ENCODE peak calls at places on chromosomes 4 and X, in four cellular contexts. One of them, this sample, is unnamed.

GRCh38 chr4:151530783-151531182 is 121.8 kb downstream of the FHIP1A start:
- DNase-seq in left colon: no peak
- DNase-seq in sciatic nerve: no peak
- DNase-seq in GM04504: no peak
- DNase-seq in this sample: no peak

GRCh38 chr4:96166806-96167205 is 326.9 kb downstream of the PDHA2 start:
- DNase-seq in sciatic nerve: no peak
- DNase-seq in GM04504: no peak
- DNase-seq in left colon: no peak
- DNase-seq in this sample: no peak

GRCh38 chrX:42237956-42238355 is 314.6 kb upstream of the CASK start:
- DNase-seq in sciatic nerve: no peak
- DNase-seq in left colon: no peak
- DNase-seq in GM04504: no peak
- DNase-seq in this sample: no peak

GRCh38 chrX:76850851-76851250 is 423.3 kb downstream of the MAGEE1 start:
- DNase-seq in left colon: no peak
- DNase-seq in GM04504: no peak
- DNase-seq in sciatic nerve: no peak
- DNase-seq in this sample: no peak

GRCh38 chr4:55868691-55869090 is 15.2 kb downstream of the EXOC1 start:
- DNase-seq in GM04504: no peak
- DNase-seq in sciatic nerve: no peak
- DNase-seq in left colon: no peak
- DNase-seq in this sample: no peak

GRCh38 chr4:139501117-139501516 is 47.2 kb downstream of the RAB33B start:
- DNase-seq in sciatic nerve: no peak
- DNase-seq in GM04504: peak
- DNase-seq in left colon: no peak
- DNase-seq in this sample: no peak

GRCh38 chr4:6450709-6451108 is 21.7 kb downstream of the PPP2R2C start:
- DNase-seq in sciatic nerve: no peak
- DNase-seq in left colon: no peak
- DNase-seq in GM04504: no peak
- DNase-seq in this sample: no peak

GRCh38 chr4:22744478-22745062 is 51.8 kb downstream of the GBA3 start:
- DNase-seq in GM04504: no peak
- DNase-seq in sciatic nerve: no peak
- DNase-seq in left colon: no peak
- DNase-seq in this sample: no peak

GRCh38 chr4:27381806-27382205 is 521.2 kb downstream of the STIM2 start:
- DNase-seq in left colon: no peak
- DNase-seq in sciatic nerve: no peak
- DNase-seq in GM04504: no peak
- DNase-seq in this sample: no peak

GRCh38 chrX:102651242-102651967 is at the start of gene GPRASP1:
- DNase-seq in sciatic nerve: peak
- DNase-seq in left colon: peak
- DNase-seq in GM04504: no peak
- DNase-seq in this sample: no peak

GRCh38 chr4:48954314-48954713 is 31.8 kb upstream of the CWH43 start:
- DNase-seq in left colon: no peak
- DNase-seq in GM04504: no peak
- DNase-seq in sciatic nerve: no peak
- DNase-seq in this sample: no peak

GRCh38 chrX:72057331-72057730 is 74.4 kb downstream of the RTL5 start:
- DNase-seq in sciatic nerve: no peak
- DNase-seq in left colon: no peak
- DNase-seq in GM04504: no peak
- DNase-seq in this sample: no peak

GRCh38 chrX:119989905-119990408 is 46.4 kb upstream of the NKAP start:
- DNase-seq in sciatic nerve: no peak
- DNase-seq in GM04504: no peak
- DNase-seq in left colon: no peak
- DNase-seq in this sample: no peak

GRCh38 chr4:80171251-80171650 is 26.1 kb upstream of the PRDM8 start:
- DNase-seq in sciatic nerve: no peak
- DNase-seq in left colon: no peak
- DNase-seq in GM04504: no peak
- DNase-seq in this sample: no peak

GRCh38 chrX:13855689-13856425 is 39.0 kb upstream of the GPM6B start:
- DNase-seq in sciatic nerve: no peak
- DNase-seq in left colon: no peak
- DNase-seq in GM04504: no peak
- DNase-seq in this sample: no peak

GRCh38 chr4:80814266-80814665 is 216.2 kb upstream of the BMP3 start:
- DNase-seq in sciatic nerve: no peak
- DNase-seq in GM04504: no peak
- DNase-seq in left colon: no peak
- DNase-seq in this sample: no peak

GRCh38 chr4:84597450-84597849 is 14.5 kb downstream of the CDS1 start:
- DNase-seq in sciatic nerve: no peak
- DNase-seq in left colon: no peak
- DNase-seq in GM04504: no peak
- DNase-seq in this sample: no peak

GRCh38 chr4:189802884-189803283 is 137.8 kb upstream of the FRG1 start:
- DNase-seq in sciatic nerve: no peak
- DNase-seq in GM04504: no peak
- DNase-seq in left colon: no peak
- DNase-seq in this sample: no peak

GRCh38 chrX:12421918-12422317 is 283.6 kb downstream of the FRMPD4 start:
- DNase-seq in GM04504: no peak
- DNase-seq in sciatic nerve: no peak
- DNase-seq in left colon: no peak
- DNase-seq in this sample: no peak

GRCh38 chr4:86132459-86132858 is 227.4 kb downstream of the MAPK10 start:
- DNase-seq in left colon: no peak
- DNase-seq in sciatic nerve: no peak
- DNase-seq in GM04504: no peak
- DNase-seq in this sample: no peak

GRCh38 chrX:72142094-72142843 is 10.6 kb upstream of the RTL5 start:
- DNase-seq in sciatic nerve: no peak
- DNase-seq in GM04504: no peak
- DNase-seq in left colon: no peak
- DNase-seq in this sample: no peak

GRCh38 chr4:1406416-1406945 is at the start of gene NKX1-1:
- DNase-seq in GM04504: no peak
- DNase-seq in sciatic nerve: no peak
- DNase-seq in left colon: no peak
- DNase-seq in this sample: no peak

GRCh38 chrX:109857898-109858297 is 124.8 kb upstream of the ACSL4 start:
- DNase-seq in left colon: no peak
- DNase-seq in GM04504: no peak
- DNase-seq in sciatic nerve: no peak
- DNase-seq in this sample: no peak

GRCh38 chr4:121138014-121138413 is 26.1 kb downstream of the TNIP3 start:
- DNase-seq in sciatic nerve: no peak
- DNase-seq in left colon: no peak
- DNase-seq in GM04504: no peak
- DNase-seq in this sample: no peak

GRCh38 chr4:152663203-152664066 is 16.4 kb downstream of the TMEM154 start:
- DNase-seq in GM04504: peak
- DNase-seq in sciatic nerve: no peak
- DNase-seq in left colon: no peak
- DNase-seq in this sample: no peak

GRCh38 chr4:121869841-121870822 is at the start of gene BBS7:
- DNase-seq in GM04504: peak
- DNase-seq in left colon: peak
- DNase-seq in sciatic nerve: peak
- DNase-seq in this sample: peak

GRCh38 chr4:183468210-183469095 is 24.0 kb downstream of the CDKN2AIP start:
- DNase-seq in sciatic nerve: no peak
- DNase-seq in left colon: no peak
- DNase-seq in GM04504: no peak
- DNase-seq in this sample: no peak

GRCh38 chr4:127708985-127709384 is 21.2 kb upstream of the SLC25A31 start:
- DNase-seq in sciatic nerve: no peak
- DNase-seq in GM04504: no peak
- DNase-seq in left colon: no peak
- DNase-seq in this sample: no peak

GRCh38 chr4:92615049-92615448 is 311.3 kb downstream of the GRID2 start:
- DNase-seq in sciatic nerve: no peak
- DNase-seq in left colon: no peak
- DNase-seq in GM04504: no peak
- DNase-seq in this sample: no peak

GRCh38 chr4:1417522-1418390 is 11.5 kb upstream of the NKX1-1 start:
- DNase-seq in left colon: peak
- DNase-seq in sciatic nerve: no peak
- DNase-seq in GM04504: no peak
- DNase-seq in this sample: no peak

GRCh38 chr4:100908540-100908939 is 390.7 kb upstream of the EMCN start:
- DNase-seq in GM04504: no peak
- DNase-seq in sciatic nerve: no peak
- DNase-seq in left colon: no peak
- DNase-seq in this sample: no peak

GRCh38 chr4:184801781-184802180 is 24.0 kb downstream of the ACSL1 start:
- DNase-seq in sciatic nerve: no peak
- DNase-seq in left colon: no peak
- DNase-seq in GM04504: no peak
- DNase-seq in this sample: no peak

This sample was measured in smooth muscle cell of the brain vasculature.